ENCODE peak calls at places on chromosomes 16 and 17, in four cellular contexts. One of them, this sample, is unnamed.

GRCh38 chr17:70407501-70407900 is 238.2 kb downstream of the KCNJ2 start:
- DNase-seq in HepG2: no peak
- DNase-seq in K562: no peak
- DNase-seq in GM12878: no peak
- DNase-seq in this sample: no peak

GRCh38 chr17:59620518-59621259 is 994 bp downstream of the CLTC start:
- DNase-seq in GM12878: no peak
- DNase-seq in HepG2: peak; percentile 49
- DNase-seq in K562: peak; percentile 90
- DNase-seq in this sample: peak; percentile 50

GRCh38 chr17:66676421-66676820 is 158.5 kb upstream of the CACNG5 start:
- DNase-seq in HepG2: no peak
- DNase-seq in GM12878: no peak
- DNase-seq in K562: no peak
- DNase-seq in this sample: no peak

GRCh38 chr17:75685508-75685907 is 18.4 kb downstream of the SAP30BP start:
- DNase-seq in K562: no peak
- DNase-seq in HepG2: no peak
- DNase-seq in GM12878: no peak
- DNase-seq in this sample: no peak

GRCh38 chr17:27741361-27741861 is 58.9 kb downstream of the NOS2 start:
- DNase-seq in GM12878: no peak
- DNase-seq in HepG2: no peak
- DNase-seq in K562: no peak
- DNase-seq in this sample: no peak

GRCh38 chr16:66874079-66874775 is 6.1 kb upstream of the PDP2 start:
- DNase-seq in HepG2: no peak
- DNase-seq in K562: no peak
- DNase-seq in GM12878: no peak
- DNase-seq in this sample: peak; percentile 16

GRCh38 chr17:40922239-40922638 is 15.2 kb downstream of the KRT23 start:
- DNase-seq in HepG2: peak; percentile 68
- DNase-seq in K562: peak; percentile 21
- DNase-seq in GM12878: no peak
- DNase-seq in this sample: no peak

GRCh38 chr17:79859676-79860615 is 20.7 kb upstream of the CBX4 start:
- DNase-seq in K562: no peak
- DNase-seq in GM12878: no peak
- DNase-seq in HepG2: no peak
- DNase-seq in this sample: no peak

GRCh38 chr17:75485688-75486087 is 29.3 kb downstream of the TMEM94 start:
- DNase-seq in K562: no peak
- DNase-seq in HepG2: no peak
- DNase-seq in GM12878: no peak
- DNase-seq in this sample: no peak

GRCh38 chr17:6467567-6467966 is 23.3 kb downstream of the PIMREG start:
- DNase-seq in GM12878: no peak
- DNase-seq in K562: no peak
- DNase-seq in HepG2: no peak
- DNase-seq in this sample: no peak

GRCh38 chr16:65054457-65054856 is 67.4 kb downstream of the CDH11 start:
- DNase-seq in HepG2: no peak
- DNase-seq in GM12878: no peak
- DNase-seq in K562: no peak
- DNase-seq in this sample: no peak

GRCh38 chr17:81163051-81163695 is 2.1 kb upstream of the PVALEF start:
- DNase-seq in K562: no peak
- DNase-seq in HepG2: no peak
- DNase-seq in GM12878: no peak
- DNase-seq in this sample: no peak

GRCh38 chr17:64160378-64160777 is 30.4 kb upstream of the ERN1 start:
- DNase-seq in GM12878: no peak
- DNase-seq in K562: no peak
- DNase-seq in HepG2: no peak
- DNase-seq in this sample: no peak

GRCh38 chr17:74972107-74972972 is at the start of gene HID1:
- DNase-seq in K562: peak; percentile 80
- DNase-seq in GM12878: no peak
- DNase-seq in HepG2: peak; percentile 73
- DNase-seq in this sample: peak; percentile 89

GRCh38 chr17:2647961-2648360 is 54.5 kb downstream of the PAFAH1B1 start:
- DNase-seq in GM12878: no peak
- DNase-seq in K562: no peak
- DNase-seq in HepG2: no peak
- DNase-seq in this sample: no peak

GRCh38 chr16:30077656-30078055 is 1.9 kb downstream of the PPP4C start:
- DNase-seq in GM12878: no peak
- DNase-seq in HepG2: no peak
- DNase-seq in K562: no peak
- DNase-seq in this sample: no peak

GRCh38 chr17:34733351-34733750 is 154.0 kb downstream of the TMEM132E start:
- DNase-seq in K562: no peak
- DNase-seq in HepG2: no peak
- DNase-seq in GM12878: no peak
- DNase-seq in this sample: no peak

GRCh38 chr17:77441130-77441920 is 300.6 kb downstream of the SEC14L1 start:
- DNase-seq in HepG2: no peak
- DNase-seq in GM12878: peak; percentile 98
- DNase-seq in K562: no peak
- DNase-seq in this sample: no peak
- TF ChIP-seq CREB1 in HepG2: no peak
- TF ChIP-seq CREB1 in GM12878: no peak
- TF ChIP-seq CREB1 in K562: no peak
- TF ChIP-seq CREB1 in this sample: no peak

GRCh38 chr16:55508271-55508921 is 476 bp upstream of the LPCAT2 start:
- DNase-seq in GM12878: no peak
- DNase-seq in K562: no peak
- DNase-seq in HepG2: no peak
- DNase-seq in this sample: no peak

GRCh38 chr16:55506708-55507107 is 2.2 kb upstream of the LPCAT2 start:
- DNase-seq in K562: no peak
- DNase-seq in GM12878: no peak
- DNase-seq in HepG2: no peak
- DNase-seq in this sample: no peak

GRCh38 chr16:55510185-55510805 is 1.4 kb downstream of the LPCAT2 start:
- DNase-seq in HepG2: no peak
- DNase-seq in K562: peak; percentile 29
- DNase-seq in GM12878: no peak
- DNase-seq in this sample: no peak

GRCh38 chr16:55506083-55506482 is 2.8 kb upstream of the LPCAT2 start:
- DNase-seq in K562: no peak
- DNase-seq in HepG2: peak; percentile 82
- DNase-seq in GM12878: no peak
- DNase-seq in this sample: no peak

GRCh38 chr16:55508941-55509920 is at the start of gene LPCAT2:
- DNase-seq in K562: peak; percentile 90
- DNase-seq in GM12878: no peak
- DNase-seq in HepG2: peak; percentile 76
- DNase-seq in this sample: peak; percentile 96
- TF ChIP-seq REST in K562: no peak
- TF ChIP-seq REST in GM12878: no peak
- TF ChIP-seq REST in HepG2: no peak
- TF ChIP-seq REST in this sample: no peak

GRCh38 chr17:21513012-21513570 is 136.9 kb downstream of the KCNJ12 start:
- DNase-seq in K562: peak; percentile 81
- DNase-seq in HepG2: peak; percentile 64
- DNase-seq in GM12878: no peak
- DNase-seq in this sample: peak; percentile 88

GRCh38 chr17:21505819-21506815 is 130.0 kb downstream of the KCNJ12 start:
- DNase-seq in GM12878: no peak
- DNase-seq in HepG2: no peak
- DNase-seq in K562: no peak
- DNase-seq in this sample: peak; percentile 35

GRCh38 chr17:21512307-21513011 is 136.3 kb downstream of the KCNJ12 start:
- DNase-seq in K562: no peak
- DNase-seq in GM12878: no peak
- DNase-seq in HepG2: no peak
- DNase-seq in this sample: no peak

GRCh38 chr17:21510686-21511367 is 134.7 kb downstream of the KCNJ12 start:
- DNase-seq in HepG2: no peak
- DNase-seq in K562: peak; percentile 13
- DNase-seq in GM12878: no peak
- DNase-seq in this sample: no peak

DNA sequence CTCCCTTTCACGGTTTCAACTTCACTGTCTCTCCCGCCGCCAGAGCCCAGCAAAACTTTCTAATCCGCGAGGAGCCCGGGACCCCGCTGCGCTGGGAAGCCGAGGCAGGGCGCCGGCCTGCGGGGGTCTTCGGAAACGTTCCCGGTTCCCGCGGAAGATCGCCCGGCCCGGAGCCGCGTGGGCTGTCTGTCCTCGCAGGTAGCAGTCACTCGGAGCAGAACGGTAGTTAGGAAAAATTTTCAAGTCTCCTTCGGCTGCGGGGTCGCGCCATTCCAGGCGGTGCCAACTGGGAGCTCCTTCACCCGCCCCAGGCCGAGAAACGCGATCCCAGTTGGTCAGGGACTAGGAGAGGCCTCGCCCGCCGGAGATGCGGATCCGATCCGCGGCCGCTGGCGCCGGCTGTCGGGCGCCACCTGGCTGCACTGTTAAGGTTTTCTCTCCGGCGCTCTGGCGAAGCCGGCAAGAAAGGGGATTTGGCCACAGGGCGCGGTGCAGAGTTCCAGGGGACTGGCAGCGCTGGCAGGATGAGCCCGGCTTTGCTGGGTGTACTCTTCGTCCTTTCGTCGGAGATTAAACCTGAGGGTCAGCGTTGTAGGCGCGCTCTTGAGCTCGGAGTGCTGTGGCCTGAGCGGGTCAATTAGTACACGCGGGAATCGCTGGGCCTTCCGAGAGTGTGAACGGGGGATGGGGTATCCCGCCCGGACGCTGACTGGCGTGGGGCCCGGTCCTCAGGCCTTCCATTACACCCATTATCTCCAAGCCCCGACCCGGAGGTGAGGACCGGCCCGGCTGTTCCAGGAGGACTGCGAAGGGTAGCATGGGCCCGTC is 135.4 kb downstream of the KCNJ12 start:
- DNase-seq in GM12878: no peak
- DNase-seq in K562: peak; percentile 73
- DNase-seq in HepG2: peak; percentile 38
- DNase-seq in this sample: peak; percentile 95
- TF ChIP-seq CREB1 in GM12878: no peak
- TF ChIP-seq CREB1 in K562: no peak
- TF ChIP-seq CREB1 in HepG2: no peak
- TF ChIP-seq CREB1 in this sample: no peak

GRCh38 chr17:55272711-55273578 is 8.2 kb downstream of the HLF start:
- DNase-seq in K562: no peak
- DNase-seq in GM12878: no peak
- DNase-seq in HepG2: no peak
- DNase-seq in this sample: no peak
- TF ChIP-seq REST in K562: no peak
- TF ChIP-seq REST in GM12878: no peak
- TF ChIP-seq REST in HepG2: peak; percentile 8
- TF ChIP-seq REST in this sample: no peak

DNA sequence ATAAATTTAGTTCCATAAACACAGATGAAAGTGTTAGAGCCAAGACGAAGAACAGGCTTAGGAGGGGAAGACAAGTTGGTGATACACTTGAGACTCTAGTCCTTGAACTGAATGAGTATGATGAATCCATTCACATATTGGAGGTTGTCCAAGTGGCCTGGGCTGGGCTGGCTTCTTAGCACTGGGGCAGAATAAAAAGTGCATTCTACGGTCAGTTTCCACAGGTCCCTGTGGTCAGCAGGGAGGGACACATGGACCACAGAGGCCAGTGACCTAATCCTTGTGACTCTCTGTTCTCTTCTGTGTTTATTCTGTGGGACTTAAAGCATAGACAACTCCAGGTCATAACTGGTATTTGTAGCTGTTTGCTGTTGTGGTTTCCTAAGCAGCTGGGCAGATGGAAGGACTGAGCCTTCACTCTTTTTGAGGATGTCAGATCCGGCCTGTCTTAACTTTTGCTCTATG is 98.5 kb upstream of the SMIM36 start:
- DNase-seq in HepG2: no peak
- DNase-seq in GM12878: no peak
- DNase-seq in K562: no peak
- DNase-seq in this sample: no peak
- TF ChIP-seq CREB1 in HepG2: no peak
- TF ChIP-seq CREB1 in GM12878: no peak
- TF ChIP-seq CREB1 in K562: no peak
- TF ChIP-seq CREB1 in this sample: no peak

GRCh38 chr17:4950075-4950756 is 703 bp upstream of the ENO3 start:
- DNase-seq in K562: peak; percentile 80
- DNase-seq in HepG2: peak; percentile 56
- DNase-seq in GM12878: no peak
- DNase-seq in this sample: peak; percentile 68

GRCh38 chr17:4947411-4948165 is 742 bp downstream of the PFN1 start:
- DNase-seq in HepG2: peak; percentile 50
- DNase-seq in GM12878: no peak
- DNase-seq in K562: peak; percentile 68
- DNase-seq in this sample: peak; percentile 77

GRCh38 chr17:4949321-4950074 is 1.2 kb upstream of the PFN1 start:
- DNase-seq in K562: peak; percentile 84
- DNase-seq in HepG2: peak; percentile 82
- DNase-seq in GM12878: no peak
- DNase-seq in this sample: peak; percentile 68

GRCh38 chr17:4948166-4948996 is at the start of gene PFN1:
- DNase-seq in K562: peak; percentile 88
- DNase-seq in HepG2: peak; percentile 90
- DNase-seq in GM12878: peak; percentile 69
- DNase-seq in this sample: peak; percentile 93

GRCh38 chr17:4948997-4949320 is 629 bp upstream of the PFN1 start:
- DNase-seq in HepG2: peak; percentile 82
- DNase-seq in GM12878: no peak
- DNase-seq in K562: peak; percentile 83
- DNase-seq in this sample: peak; percentile 88
- TF ChIP-seq REST in HepG2: no peak
- TF ChIP-seq REST in GM12878: no peak
- TF ChIP-seq REST in K562: no peak
- TF ChIP-seq REST in this sample: no peak